ENCODE peak calls at places on chromosomes 6 and 20, in nine cellular contexts. H is ovary, X is breast epithelium, V is transverse colon, R is astrocyte, M is hepatocyte, U is PC-3, L is HCT116, D is A549. S is an unnamed sample. For H3K9me3, the result is how much of the 10 kb centered on the place peaks cover.

GRCh38 chr20:11799131-11799800 is 118.4 kb upstream of the BTBD3 start:
- DNase-seq in U (peak), V (no peak), D (no peak), X (no peak), H (no peak), L (no peak), R (no peak), M (peak), S (no peak)

GRCh38 chr6:136103101-136103688 is 146.9 kb downstream of the MTFR2 start:
- DNase-seq in X (no peak), D (no peak), R (no peak), H (no peak), M (no peak), V (no peak), U (no peak), L (no peak), S (no peak)

GRCh38 chr6:32796848-32797776 is 19.7 kb downstream of the HLA-DOB start:
- DNase-seq in M (peak), D (peak), U (peak), L (peak), H (peak), V (peak), R (peak), X (peak), S (peak)

GRCh38 chr6:23735151-23735550 is 390.9 kb upstream of the NRSN1 start:
- DNase-seq in U (peak), D (no peak), H (no peak), L (no peak), V (no peak), R (no peak), X (no peak), M (no peak), S (no peak)

GRCh38 chr6:1285589-1286340 is 26.1 kb upstream of the FOXQ1 start:
- DNase-seq in H (no peak), L (no peak), R (peak), V (no peak), M (peak), U (no peak), D (no peak), X (no peak), S (no peak)

GRCh38 chr20:24762791-24763350 is 186.2 kb upstream of the CST7 start:
- DNase-seq in R (no peak), X (no peak), D (no peak), U (no peak), L (no peak), H (no peak), M (no peak), V (no peak), S (no peak)

GRCh38 chr6:75275067-75275466 is 9.5 kb downstream of the TMEM30A start:
- DNase-seq in D (peak), X (no peak), L (no peak), V (no peak), U (peak), R (peak), M (no peak), H (no peak), S (no peak)

GRCh38 chr20:2767768-2768631 is 32.4 kb downstream of the CPXM1 start:
- DNase-seq in U (peak), X (peak), M (no peak), L (no peak), D (no peak), H (no peak), V (no peak), R (peak), S (no peak)

GRCh38 chr20:17786221-17786718 is 86.5 kb downstream of the BANF2 start:
- DNase-seq in L (no peak), M (no peak), H (peak), R (peak), X (no peak), V (no peak), D (no peak), U (no peak), S (no peak)

GRCh38 chr6:95866732-95867131 is 149.0 kb upstream of the FUT9 start:
- DNase-seq in H (no peak), L (peak), M (peak), R (no peak), X (no peak), D (peak), U (peak), V (peak), S (no peak)

GRCh38 chr6:44542401-44543116 is 155.1 kb downstream of the CDC5L start:
- DNase-seq in L (no peak), H (peak), U (no peak), D (no peak), R (no peak), X (peak), V (no peak), M (no peak), S (no peak)

GRCh38 chr20:43955244-43956191 is 40.9 kb downstream of the TOX2 start:
- DNase-seq in U (peak), V (no peak), D (peak), M (no peak), H (peak), X (no peak), R (peak), L (peak), S (no peak)

GRCh38 chr6:165571068-165571682 is 91.9 kb downstream of the PDE10A start:
- DNase-seq in D (no peak), H (no peak), V (no peak), L (no peak), X (no peak), R (peak), M (no peak), U (no peak), S (no peak)

GRCh38 chr20:37564388-37565133 is 36.9 kb upstream of the BLCAP start:
- DNase-seq in L (no peak), D (peak), X (no peak), V (peak), U (peak), M (peak), R (no peak), H (peak), S (no peak)

GRCh38 chr6:36853325-36853724 is 14.1 kb upstream of the CPNE5 start:
- DNase-seq in M (peak), L (no peak), D (no peak), U (peak), V (no peak), R (peak), H (peak), X (peak), S (no peak)

GRCh38 chr20:60101201-60101893 is 143.1 kb downstream of the CDH26 start:
- DNase-seq in M (no peak), L (no peak), D (no peak), U (no peak), R (no peak), H (no peak), X (no peak), V (no peak), S (no peak)

GRCh38 chr6:155493694-155494143 is 38.1 kb upstream of the NOX3 start:
- DNase-seq in V (peak), H (peak), D (peak), U (peak), R (peak), L (peak), M (peak), X (peak), S (no peak)

GRCh38 chr20:3710703-3711417 is 1.5 kb downstream of the SIGLEC1 start:
- DNase-seq in M (peak), X (no peak), D (peak), L (peak), V (peak), U (peak), R (no peak), H (peak), S (peak)

DNA sequence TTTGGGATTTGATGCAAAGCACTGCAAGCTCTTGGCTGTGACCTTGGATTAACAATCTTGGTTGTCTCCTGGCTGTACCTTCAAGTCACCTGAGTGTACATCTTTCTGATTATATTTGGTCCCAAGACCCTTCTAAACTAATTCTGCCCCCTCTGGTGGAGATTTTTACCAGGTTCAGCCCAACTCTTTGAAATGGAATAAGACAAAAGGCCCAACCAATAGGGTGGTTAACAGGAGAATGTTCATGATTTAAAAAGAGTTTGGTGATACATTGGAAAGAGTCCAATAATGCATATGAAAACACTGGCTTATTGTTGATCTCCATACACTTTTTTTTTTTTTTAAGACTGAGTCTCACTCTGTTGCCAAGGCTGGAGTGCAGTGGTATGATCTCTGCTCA is 77.5 kb upstream of the CD83 start:
- DNase-seq in L (no peak), H (no peak), V (no peak), D (no peak), X (no peak), M (no peak), U (no peak), R (no peak), S (no peak)
- TF ChIP-seq CTCF in L (peak), H (no peak), V (no peak), D (no peak), X (no peak), M (no peak), U (no peak), R (no peak), S (no peak)

DNA sequence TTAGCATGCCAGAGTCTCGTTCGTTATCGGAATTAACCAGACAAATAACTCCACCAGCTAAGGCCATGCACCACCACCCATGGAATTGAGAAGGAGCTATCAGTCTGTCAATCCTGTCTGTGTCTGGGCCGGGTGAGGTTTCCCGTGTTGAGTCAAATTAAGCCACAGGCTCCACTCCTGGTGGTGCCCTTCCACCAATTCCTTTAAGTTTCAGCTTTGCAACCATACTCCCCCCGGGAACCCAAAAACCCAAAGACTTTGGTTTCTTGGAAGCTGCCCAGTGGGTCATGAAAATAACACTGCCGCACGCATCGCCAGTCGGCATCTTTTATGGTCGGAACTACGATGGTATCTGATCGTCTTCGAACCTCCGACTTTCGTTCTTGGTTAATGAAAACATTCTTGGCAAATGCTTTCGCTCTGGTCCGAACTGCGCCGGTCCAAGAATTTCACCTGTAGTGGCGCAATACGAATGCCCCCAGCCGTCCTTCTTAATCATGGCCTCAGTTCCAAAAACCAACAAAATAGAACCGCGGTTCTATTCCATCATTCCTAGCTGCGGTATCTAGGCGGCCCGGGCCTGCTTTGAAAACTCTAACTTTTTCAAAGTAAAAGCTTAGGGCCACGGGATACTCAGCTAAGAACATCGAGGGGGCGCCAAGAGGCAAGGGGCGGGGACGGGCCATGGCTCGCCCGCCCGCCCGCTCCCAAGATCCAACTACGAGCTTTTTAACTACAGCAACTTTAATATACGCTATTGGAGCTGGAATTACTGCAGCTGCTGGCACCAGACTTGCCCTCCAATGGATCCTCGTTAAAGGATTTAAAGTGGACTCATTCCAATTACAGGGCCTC is 1958.5 kb upstream of the DEFB115 start:
- DNase-seq in U (no peak), V (no peak), D (no peak), R (peak), H (no peak), L (no peak), M (no peak), X (no peak), S (no peak)
- H3K9me3 ChIP-seq in U (under half), V (under half), D (under half), R (under half), H (under half), L (under half), M (under half), X (half or more), S (under half)

DNA sequence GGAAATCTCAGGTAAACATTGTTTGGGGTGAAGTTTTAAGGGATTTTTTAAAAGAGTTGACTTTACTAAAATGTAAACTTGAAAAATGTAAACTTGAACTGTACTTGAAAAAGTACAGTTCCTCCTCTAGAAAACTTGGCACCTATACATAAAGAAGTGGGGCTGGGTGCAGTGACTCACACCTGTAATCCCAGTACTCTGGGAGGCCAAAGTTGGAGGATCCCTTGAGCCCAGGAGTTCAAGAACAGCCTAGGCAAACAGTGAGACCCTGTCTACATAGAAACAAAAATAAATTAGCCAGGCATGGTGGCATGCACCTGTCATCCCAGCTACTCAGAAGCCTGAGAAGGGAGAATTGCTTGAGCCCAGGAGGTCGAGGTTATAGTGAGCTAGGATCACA is 7.2 kb downstream of the BTBD9 start:
- DNase-seq in R (no peak), M (no peak), U (peak), L (no peak), X (no peak), D (no peak), V (no peak), H (no peak), S (no peak)
- H3K4me3 ChIP-seq in R (no peak), M (no peak), U (no peak), L (no peak), X (no peak), D (no peak), V (no peak), H (no peak), S (no peak)

DNA sequence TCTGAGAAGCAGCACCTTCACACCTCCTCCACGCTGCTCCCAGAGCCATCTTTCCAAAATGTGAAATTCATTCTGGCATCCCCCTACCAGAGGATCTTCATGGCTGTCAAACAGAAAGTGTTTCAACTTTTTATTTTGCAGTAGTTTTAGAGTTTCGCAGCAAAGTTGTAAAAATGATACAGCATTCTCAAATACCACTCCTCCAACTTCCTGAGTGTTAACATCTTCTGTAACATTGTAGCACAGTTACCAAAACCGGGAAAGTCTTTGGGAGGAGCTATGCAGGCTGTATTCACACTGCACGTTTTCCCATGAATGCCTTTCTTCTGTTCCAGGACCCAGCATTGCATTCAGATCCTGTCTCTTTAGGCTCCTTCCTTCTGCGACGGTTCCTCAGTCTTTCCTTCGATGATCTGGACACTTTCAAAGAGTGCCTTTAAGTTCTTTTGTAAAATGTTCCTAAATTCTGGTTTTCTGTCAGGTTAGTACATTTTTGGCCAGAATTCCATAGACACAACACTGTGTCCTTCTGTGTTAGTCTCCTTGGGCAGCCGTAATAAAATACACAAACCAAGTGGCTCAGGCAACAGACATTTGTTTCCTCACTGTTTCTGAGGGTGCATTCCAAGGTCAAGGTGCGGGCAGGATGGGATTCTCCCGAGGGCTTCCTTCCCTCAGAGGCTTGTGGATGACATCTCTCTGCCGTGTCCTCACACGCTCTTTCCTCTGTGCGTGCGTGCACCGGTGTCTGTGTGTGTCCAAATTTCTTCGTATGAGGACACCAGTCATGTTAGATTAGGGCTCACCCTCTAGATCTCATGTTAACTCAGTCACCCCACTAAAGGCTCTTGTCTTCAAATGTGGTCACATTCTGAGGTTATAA is 30.3 kb downstream of the CDYL start:
- DNase-seq in L (no peak), X (no peak), D (no peak), H (no peak), M (no peak), V (no peak), R (no peak), U (no peak), S (no peak)
- TF ChIP-seq CTCF in L (no peak), X (no peak), D (no peak), H (no peak), M (no peak), V (no peak), R (no peak), U (peak), S (no peak)

DNA sequence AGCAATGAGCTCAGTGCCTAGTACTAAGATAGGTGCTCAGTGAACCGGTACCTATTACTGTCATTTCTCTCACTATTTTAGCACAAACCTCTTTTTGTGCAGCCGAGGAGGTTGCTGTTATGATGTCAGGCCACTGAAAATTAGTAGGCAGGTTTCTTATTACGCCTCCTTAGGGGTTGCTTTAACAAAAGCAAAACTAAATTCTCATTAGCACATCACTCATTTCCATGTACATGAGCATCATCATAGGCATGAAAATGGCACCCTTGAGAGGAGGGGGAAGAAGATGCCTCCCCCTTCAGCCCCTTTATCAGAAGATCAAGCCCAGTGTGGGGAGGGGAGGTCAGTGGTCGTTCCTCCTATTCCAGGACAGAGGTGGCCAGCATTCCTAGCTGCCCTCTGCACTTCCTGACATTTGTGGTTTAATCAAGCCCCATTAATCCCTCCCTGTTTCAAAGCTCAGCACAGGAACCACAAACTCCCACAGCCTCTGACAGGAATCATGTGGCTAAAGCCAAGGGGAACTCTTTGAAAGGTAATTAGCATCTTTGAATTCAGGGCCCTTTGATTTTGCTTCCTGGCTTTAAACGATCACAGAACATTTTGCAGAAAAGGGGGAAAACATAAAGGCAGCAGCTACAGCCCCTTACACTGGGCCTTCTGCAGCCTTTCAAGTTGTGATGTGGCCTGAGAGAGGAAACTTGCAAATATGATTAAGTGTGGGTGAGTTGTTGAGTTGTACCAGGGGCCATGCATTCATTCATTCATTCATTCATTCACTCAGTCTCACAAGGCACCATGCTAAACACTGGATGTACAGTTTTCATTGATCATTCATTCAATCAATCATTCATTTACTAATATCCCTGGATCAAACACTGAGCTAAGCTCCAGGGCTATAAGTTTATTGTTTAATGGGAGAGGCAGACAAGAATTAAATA is 31.9 kb upstream of the PSMF1 start:
- DNase-seq in R (no peak), V (no peak), H (no peak), X (no peak), U (no peak), M (no peak), D (no peak), L (no peak), S (no peak)
- H3K9me3 ChIP-seq in R (under half), V (under half), H (under half), X (under half), U (under half), M (under half), D (under half), L (under half), S (under half)

DNA sequence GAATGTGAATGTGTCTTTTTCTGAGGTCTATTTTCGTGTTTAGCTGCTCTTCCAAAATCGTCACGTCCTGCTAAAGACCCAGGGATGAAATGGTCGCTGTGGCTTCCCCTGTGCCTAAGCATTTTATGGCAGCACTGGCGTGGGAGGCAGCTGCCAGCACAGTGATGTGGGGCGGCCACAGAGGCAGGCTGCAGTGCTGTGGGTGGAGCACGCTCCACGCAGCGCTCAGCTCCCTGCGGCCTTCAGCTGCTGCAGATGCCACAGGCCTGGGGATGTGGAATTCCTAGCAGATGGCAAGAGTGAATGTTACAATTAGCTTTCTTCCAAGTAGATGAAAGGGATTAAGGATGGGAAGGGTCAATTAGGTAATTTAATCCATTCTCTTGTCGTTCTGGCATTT is 242.6 kb downstream of the SMOC2 start:
- DNase-seq in M (no peak), U (no peak), V (no peak), X (no peak), R (no peak), L (no peak), D (no peak), H (no peak), S (no peak)
- H3K4me3 ChIP-seq in M (no peak), U (no peak), V (no peak), X (no peak), R (no peak), L (no peak), D (no peak), H (no peak), S (no peak)

S was measured in tibial nerve.